ENCODE peak calls at places on chromosomes 1 and 21, in four cellular contexts. F is PC-3, N is astrocyte, I is thoracic aorta. C is an unnamed sample. For H3K4me1, the result is how much of the 10 kb centered on the place peaks cover.

GRCh38 chr1:59143824-59144223 is 153.1 kb upstream of the FGGY start:
- DNase-seq in F (peak), N (no peak), I (no peak), C (no peak)

GRCh38 chr1:201676061-201676644 is 137.2 kb downstream of the NAV1 start:
- DNase-seq in F (no peak), N (peak), I (no peak), C (no peak)

GRCh38 chr1:68175621-68176398 is 56.5 kb downstream of the WLS start:
- DNase-seq in F (peak), N (peak), I (no peak), C (no peak)

GRCh38 chr21:39660596-39660995 is 47.9 kb downstream of the B3GALT5 start:
- DNase-seq in F (peak), N (peak), I (no peak), C (no peak)

GRCh38 chr1:223140551-223140950 is 2.5 kb downstream of the TLR5 start:
- DNase-seq in F (no peak), N (no peak), I (no peak), C (no peak)

GRCh38 chr1:95201905-95202304 is 32.1 kb upstream of the RWDD3 start:
- DNase-seq in F (no peak), N (no peak), I (no peak), C (no peak)

GRCh38 chr1:212699839-212700596 is at the start of gene BATF3:
- DNase-seq in F (no peak), N (no peak), I (peak), C (peak)

GRCh38 chr1:100530901-100531487 is 6.9 kb upstream of the GPR88 start:
- DNase-seq in F (no peak), N (peak), I (no peak), C (no peak)

GRCh38 chr1:13651279-13651678 is 48.7 kb upstream of the PRDM2 start:
- DNase-seq in F (peak), N (peak), I (no peak), C (no peak)

GRCh38 chr1:51423098-51423821 is 92.9 kb upstream of the TTC39A start:
- DNase-seq in F (no peak), N (no peak), I (no peak), C (no peak)

GRCh38 chr1:32876341-32877210 is 5.9 kb upstream of the FNDC5 start:
- DNase-seq in F (peak), N (no peak), I (no peak), C (peak)

GRCh38 chr1:45032833-45033232 is 20.8 kb downstream of the UROD start:
- DNase-seq in F (no peak), N (no peak), I (no peak), C (no peak)

GRCh38 chr1:102083186-102083585 is 86.5 kb upstream of the OLFM3 start:
- DNase-seq in F (no peak), N (no peak), I (no peak), C (no peak)

GRCh38 chr1:22971161-22972062 is 1.3 kb downstream of the LACTBL1 start:
- DNase-seq in F (peak), N (peak), I (no peak), C (peak)

GRCh38 chr21:35644523-35644922 is 415.8 kb downstream of the SETD4 start:
- DNase-seq in F (no peak), N (no peak), I (no peak), C (no peak)

GRCh38 chr1:46364612-46365011 is 24.0 kb downstream of the NSUN4 start:
- DNase-seq in F (no peak), N (peak), I (no peak), C (no peak)

GRCh38 chr1:18480315-18481189 is at the start of gene KLHDC7A:
- DNase-seq in F (peak), N (no peak), I (no peak), C (no peak)

GRCh38 chr21:25186278-25186677 is 421.0 kb downstream of the MRPL39 start:
- DNase-seq in F (no peak), N (no peak), I (no peak), C (no peak)

GRCh38 chr1:214581785-214582184 is 21.2 kb upstream of the CENPF start:
- DNase-seq in F (peak), N (peak), I (no peak), C (no peak)

GRCh38 chr1:63935553-63935952 is 161.7 kb downstream of the ROR1 start:
- DNase-seq in F (no peak), N (no peak), I (no peak), C (no peak)

GRCh38 chr1:207619833-207620572 is 24.9 kb upstream of the CR1L start:
- DNase-seq in F (peak), N (peak), I (no peak), C (no peak)

GRCh38 chr1:88224940-88225339 is 459.1 kb upstream of the PKN2 start:
- DNase-seq in F (no peak), N (no peak), I (no peak), C (no peak)

GRCh38 chr1:117161887-117162286 is 40.3 kb upstream of the TRIM45 start:
- DNase-seq in F (peak), N (no peak), I (no peak), C (no peak)

GRCh38 chr1:33985656-33986055 is 121.8 kb downstream of the HMGB4 start:
- DNase-seq in F (no peak), N (peak), I (peak), C (peak)

GRCh38 chr1:167447521-167448136 is 70.7 kb downstream of the CD247 start:
- DNase-seq in F (peak), N (no peak), I (no peak), C (peak)

DNA sequence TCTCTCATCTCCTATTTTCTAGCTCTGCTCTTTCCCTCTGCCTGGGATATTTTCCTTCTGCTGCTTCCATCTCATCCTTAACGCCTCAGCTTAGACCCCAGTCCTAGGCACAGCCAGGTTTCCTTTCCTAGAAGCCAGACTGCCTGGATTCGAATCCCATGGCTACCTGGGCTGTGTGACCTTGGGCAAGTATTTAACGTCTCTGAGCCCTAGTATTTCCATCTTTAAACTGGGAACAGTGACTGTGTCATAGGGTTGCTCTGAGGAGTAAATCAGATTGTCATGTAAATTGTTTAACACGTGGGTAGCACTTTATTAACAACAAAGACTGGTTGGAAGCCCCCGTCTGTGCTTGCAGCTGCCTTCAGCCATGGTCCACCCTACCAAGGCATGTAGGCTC is 18.4 kb downstream of the DHRS3 start:
- DNase-seq in F (no peak), N (no peak), I (no peak), C (no peak)
- H3K4me1 ChIP-seq in F (half or more), N (half or more), I (half or more), C (half or more)

GRCh38 chr1:24929876-24930702 is at the start of gene RUNX3:
- DNase-seq in F (peak), N (no peak), I (no peak), C (peak)
- TF ChIP-seq CTCF in F (no peak), N (no peak), I (no peak), C (no peak)

GRCh38 chr1:166166400-166166699 is 451 bp downstream of the FAM78B start:
- DNase-seq in F (no peak), N (no peak), I (no peak), C (no peak)
- H3K27ac ChIP-seq in F (no peak), N (no peak), I (no peak), C (no peak)

DNA sequence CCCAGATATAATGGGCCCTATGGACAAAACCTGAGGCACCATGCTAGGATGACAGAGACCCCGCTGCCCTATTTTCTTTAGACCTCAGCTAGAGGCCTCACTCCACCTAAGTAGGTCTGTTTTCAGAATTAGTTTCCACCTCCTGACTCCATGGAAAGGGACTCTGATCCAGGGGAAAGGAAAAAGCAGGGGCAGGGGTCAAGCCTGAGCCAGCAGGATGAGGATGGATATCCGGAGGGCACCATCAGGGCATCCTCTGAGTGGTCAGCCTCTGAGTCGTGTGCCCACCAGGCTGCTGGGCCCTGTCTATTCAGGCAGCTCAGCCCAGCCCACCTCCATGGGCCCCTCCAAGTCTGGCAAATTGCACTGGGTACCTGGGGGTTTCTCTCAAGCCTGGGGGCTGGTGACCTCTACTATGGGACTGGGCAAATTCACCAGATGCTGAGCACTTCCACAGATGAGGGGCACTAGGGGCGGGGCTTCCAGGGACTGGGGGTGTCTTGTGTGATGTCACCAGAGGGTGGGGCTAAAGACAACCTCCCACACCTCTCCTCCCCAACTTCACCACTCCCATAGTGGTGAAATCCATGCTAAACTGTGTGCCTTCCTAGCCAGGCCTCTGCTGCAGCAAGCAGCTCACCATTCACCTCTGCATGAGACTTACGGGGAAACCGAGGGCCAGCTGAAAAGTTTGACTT is 5.5 kb downstream of the PAQR7 start:
- DNase-seq in F (no peak), N (no peak), I (no peak), C (no peak)
- H3K4me1 ChIP-seq in F (under half), N (under half), I (under half), C (under half)

DNA sequence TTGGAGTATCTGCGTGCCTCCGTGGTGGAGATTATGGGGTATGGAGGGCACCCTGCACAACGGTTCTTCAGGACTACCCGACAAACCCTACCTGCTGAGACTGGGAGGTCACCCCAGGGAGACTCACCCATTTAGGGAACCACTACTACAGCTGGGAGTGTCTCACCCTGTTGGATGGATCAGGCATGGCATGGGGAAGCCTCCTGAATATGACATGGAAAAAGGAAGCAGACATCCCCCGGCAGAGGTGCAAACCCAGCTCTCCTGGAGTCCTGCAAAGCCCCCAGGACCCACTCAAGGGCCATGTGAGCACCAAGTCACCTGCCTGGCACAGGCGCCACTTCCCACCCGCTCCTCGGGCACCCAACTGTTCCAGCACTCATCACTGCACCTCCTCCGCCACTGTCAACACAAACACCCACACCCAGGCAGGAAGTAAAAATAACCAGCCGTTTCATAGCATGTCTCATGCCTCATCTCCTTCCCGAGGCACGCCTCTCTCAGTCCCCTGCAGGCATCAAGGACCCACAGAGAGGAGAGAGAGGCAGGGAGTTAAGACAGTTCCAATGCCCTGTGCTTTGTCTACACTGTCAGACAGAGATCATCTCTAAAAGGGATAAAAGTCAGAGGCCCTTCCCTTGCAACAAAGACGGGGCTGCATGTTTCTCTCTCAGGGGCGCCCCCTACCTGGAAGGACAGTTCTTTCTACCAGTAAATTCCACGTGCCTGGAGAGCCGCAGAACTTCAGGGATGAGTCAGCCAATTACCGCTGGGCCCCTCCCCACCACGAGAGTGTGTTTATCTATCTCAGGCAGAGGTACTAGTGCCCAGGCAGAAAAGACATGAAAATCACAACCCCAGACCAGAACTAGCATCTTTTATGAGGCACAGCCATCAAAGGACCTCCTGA is 150.1 kb upstream of the SOD1 start:
- DNase-seq in F (peak), N (peak), I (no peak), C (no peak)
- TF ChIP-seq CTCF in F (peak), N (peak), I (no peak), C (no peak)

GRCh38 chr1:57079454-57080157 is 113.8 kb upstream of the C8B start:
- DNase-seq in F (peak), N (no peak), I (no peak), C (no peak)

GRCh38 chr1:57088689-57089088 is 122.9 kb upstream of the C8B start:
- DNase-seq in F (no peak), N (peak), I (no peak), C (no peak)

GRCh38 chr1:57086141-57086540 is 120.3 kb upstream of the C8B start:
- DNase-seq in F (no peak), N (no peak), I (no peak), C (no peak)

DNA sequence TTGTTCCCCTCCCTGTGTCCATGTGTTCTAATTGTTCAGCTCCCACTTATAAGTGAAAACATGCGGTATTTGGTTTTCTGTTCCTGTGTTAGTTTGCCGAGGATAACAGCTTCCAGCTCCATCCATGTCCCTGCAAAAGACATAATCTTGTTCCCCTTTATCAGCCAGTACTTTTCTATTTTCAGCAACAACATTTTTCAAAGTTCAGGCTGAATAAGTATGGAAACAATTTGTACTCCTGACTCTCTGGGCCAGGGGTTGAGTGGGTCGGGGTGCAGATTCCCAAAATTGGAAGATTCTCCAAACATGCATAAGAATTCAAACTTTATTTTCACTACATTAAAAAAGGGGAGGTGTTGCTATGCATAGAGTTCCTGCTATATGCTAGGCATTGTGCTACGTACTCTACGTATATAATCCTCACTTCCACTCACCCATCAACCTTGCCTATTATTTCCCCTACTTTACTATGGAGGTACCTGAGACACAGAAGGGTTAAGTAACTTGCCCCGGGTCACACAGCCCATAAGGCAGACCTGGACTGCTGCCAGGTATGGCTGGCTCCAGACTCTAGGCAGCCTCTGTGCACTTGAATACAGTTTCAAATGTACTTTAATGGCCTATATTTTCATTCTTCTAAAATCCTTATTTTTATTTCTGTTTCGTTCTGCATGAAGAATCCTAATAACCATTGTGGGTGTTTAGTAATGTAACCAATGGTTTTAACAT is 117.1 kb upstream of the C8B start:
- DNase-seq in F (no peak), N (no peak), I (no peak), C (no peak)
- H3K27ac ChIP-seq in F (no peak), N (no peak), I (peak), C (no peak)

GRCh38 chr1:98099501-98099900 is 178.7 kb upstream of the DPYD start:
- DNase-seq in F (no peak), N (no peak), I (no peak), C (no peak)
- H3K4me1 ChIP-seq in F (under half), N (under half), I (under half), C (under half)

GRCh38 chr1:229710746-229711145 is 84.7 kb downstream of the URB2 start:
- DNase-seq in F (no peak), N (peak), I (no peak), C (no peak)
- TF ChIP-seq CTCF in F (peak), N (peak), I (no peak), C (no peak)

C was measured in ascending aorta.